ENCODE peak calls at places on chromosomes 2 and 18, in ten cellular contexts. R is HuH-7.5, K is lower leg skin, T is GF-D8, Y is nucleus accumbens, V is neural crest cell, G is renal cortical epithelial cell, S is GM12865, I is T follicular helper cell, B is OCI-M1. Z is an unnamed sample.

GRCh38 chr2:26018184-26018716 is 15.6 kb upstream of the RAB10 start:
- DNase-seq in R (peak), G (peak), Y (no peak), B (peak), I (no peak), T (peak), S (no peak), K (peak), V (no peak), Z (no peak)

GRCh38 chr18:62767321-62767720 is 52.0 kb downstream of the PHLPP1 start:
- DNase-seq in G (peak), B (no peak), R (no peak), K (no peak), T (no peak), S (no peak), Y (no peak), V (no peak), I (no peak), Z (no peak)

GRCh38 chr2:237361194-237361986 is 52.6 kb downstream of the COL6A3 start:
- DNase-seq in Y (no peak), K (no peak), B (no peak), V (no peak), T (no peak), S (no peak), R (no peak), I (no peak), G (no peak), Z (no peak)

GRCh38 chr18:73240899-73241298 is 373.1 kb upstream of the NETO1 start:
- DNase-seq in K (no peak), Y (no peak), R (no peak), B (no peak), V (no peak), S (no peak), T (no peak), I (no peak), G (no peak), Z (no peak)

GRCh38 chr2:136098441-136098840 is 19.5 kb downstream of the CXCR4 start:
- DNase-seq in R (no peak), S (no peak), I (no peak), G (no peak), V (no peak), B (no peak), T (peak), Y (no peak), K (no peak), Z (no peak)

GRCh38 chr2:234593636-234594035 is 96.8 kb upstream of the ARL4C start:
- DNase-seq in I (no peak), T (no peak), G (no peak), V (no peak), Y (no peak), R (no peak), K (no peak), S (no peak), B (no peak), Z (no peak)

GRCh38 chr2:240111253-240111652 is 24.9 kb downstream of the COPS9 start:
- DNase-seq in I (no peak), B (no peak), Y (no peak), K (no peak), T (no peak), V (no peak), S (no peak), G (no peak), R (no peak), Z (no peak)

GRCh38 chr2:231935207-231935524 is 9.0 kb upstream of the NPPC start:
- DNase-seq in R (no peak), Y (no peak), V (no peak), B (peak), S (no peak), I (no peak), K (no peak), G (no peak), T (no peak), Z (no peak)

GRCh38 chr2:44462934-44463849 is 101.4 kb downstream of the CAMKMT start:
- DNase-seq in G (no peak), R (no peak), S (no peak), Y (no peak), K (no peak), I (no peak), T (no peak), V (no peak), B (no peak), Z (no peak)

GRCh38 chr2:105294844-105295481 is 34.6 kb downstream of the TGFBRAP1 start:
- DNase-seq in K (no peak), R (peak), I (no peak), T (no peak), V (peak), Y (peak), B (peak), G (peak), S (peak), Z (peak)

GRCh38 chr2:95208101-95208500 is 780 bp downstream of the ZNF892 start:
- DNase-seq in K (no peak), T (no peak), R (no peak), Y (no peak), I (no peak), V (no peak), G (no peak), B (no peak), S (no peak), Z (no peak)

GRCh38 chr2:205681836-205682238 is 464 bp upstream of the NRP2 start:
- DNase-seq in I (no peak), R (no peak), K (no peak), S (peak), G (no peak), Y (no peak), T (no peak), B (no peak), V (no peak), Z (no peak)

GRCh38 chr2:159671047-159671446 is 41.3 kb upstream of the MARCHF7 start:
- DNase-seq in B (no peak), K (no peak), I (no peak), G (peak), V (no peak), T (no peak), S (no peak), R (no peak), Y (no peak), Z (no peak)

GRCh38 chr2:3608373-3609278 is 13.7 kb downstream of the COLEC11 start:
- DNase-seq in V (no peak), K (no peak), S (no peak), I (no peak), G (no peak), Y (no peak), T (no peak), R (no peak), B (no peak), Z (no peak)

GRCh38 chr2:169034256-169034655 is 3.1 kb upstream of the ABCB11 start:
- DNase-seq in I (no peak), V (no peak), R (no peak), Y (no peak), G (peak), B (peak), K (no peak), T (no peak), S (no peak), Z (no peak)

GRCh38 chr2:53568463-53568862 is 199.1 kb upstream of the CHAC2 start:
- DNase-seq in Y (no peak), K (no peak), B (peak), R (no peak), G (peak), V (no peak), I (no peak), S (peak), T (no peak), Z (no peak)

GRCh38 chr2:15769676-15770075 is 170.7 kb upstream of the MYCN start:
- DNase-seq in K (no peak), R (no peak), G (no peak), I (no peak), B (no peak), V (no peak), Y (no peak), T (no peak), S (no peak), Z (no peak)

GRCh38 chr2:179354739-179355537 is 90.3 kb upstream of the SESTD1 start:
- DNase-seq in I (no peak), B (peak), T (no peak), Y (no peak), S (no peak), K (no peak), V (no peak), G (peak), R (no peak), Z (no peak)

GRCh38 chr2:79993144-79993543 is 311.4 kb downstream of the LRRTM1 start:
- DNase-seq in T (peak), I (no peak), B (peak), S (no peak), R (no peak), G (peak), K (no peak), Y (no peak), V (no peak), Z (no peak)

GRCh38 chr18:73150199-73150598 is 282.4 kb upstream of the NETO1 start:
- DNase-seq in G (peak), B (peak), S (no peak), V (no peak), Y (no peak), T (no peak), K (no peak), I (no peak), R (no peak), Z (no peak)

GRCh38 chr2:45191972-45192371 is 182.7 kb upstream of the SIX2 start:
- DNase-seq in B (no peak), R (no peak), T (no peak), S (no peak), K (no peak), Y (no peak), I (no peak), G (no peak), V (no peak), Z (no peak)

GRCh38 chr2:216074794-216075193 is 6.8 kb downstream of the PECR start:
- DNase-seq in T (no peak), R (no peak), G (no peak), B (no peak), S (no peak), V (no peak), Y (no peak), K (no peak), I (no peak), Z (no peak)

GRCh38 chr2:26752636-26753035 is 11.4 kb upstream of the SLC35F6 start:
- DNase-seq in I (no peak), T (no peak), B (no peak), K (no peak), S (no peak), Y (no peak), G (no peak), V (no peak), R (no peak), Z (no peak)

GRCh38 chr2:186737737-186738508 is 44.1 kb downstream of the FAM171B start:
- DNase-seq in V (no peak), T (no peak), R (no peak), S (no peak), Y (no peak), B (no peak), G (no peak), I (no peak), K (no peak), Z (no peak)

GRCh38 chr2:99861376-99861760 is 281.0 kb downstream of the AFF3 start:
- DNase-seq in Y (no peak), K (no peak), T (peak), I (no peak), G (no peak), S (peak), R (no peak), B (peak), V (no peak), Z (no peak)

GRCh38 chr18:42141439-42141838 is 186.4 kb downstream of the PIK3C3 start:
- DNase-seq in S (no peak), K (no peak), G (no peak), V (no peak), R (no peak), B (peak), Y (no peak), T (no peak), I (no peak), Z (no peak)

GRCh38 chr2:234258562-234259141 is 208.2 kb downstream of the SPP2 start:
- DNase-seq in Y (no peak), I (no peak), S (no peak), B (no peak), T (no peak), G (no peak), V (no peak), R (no peak), K (no peak), Z (no peak)

GRCh38 chr2:173090291-173090877 is 14.7 kb downstream of the MAP3K20 start:
- DNase-seq in V (no peak), K (no peak), G (peak), R (no peak), T (no peak), I (no peak), S (no peak), Y (no peak), B (no peak), Z (no peak)

GRCh38 chr2:201680743-201681142 is 17.7 kb downstream of the MPP4 start:
- DNase-seq in V (peak), T (no peak), R (peak), B (peak), K (no peak), S (peak), G (no peak), Y (no peak), I (no peak), Z (no peak)

GRCh38 chr18:38174173-38174572 is 608.6 kb upstream of the CELF4 start:
- DNase-seq in B (no peak), R (no peak), S (no peak), G (no peak), K (no peak), T (no peak), I (no peak), Y (no peak), V (no peak), Z (no peak)

GRCh38 chr2:36450466-36451196 is 95.1 kb downstream of the CRIM1 start:
- DNase-seq in V (no peak), I (no peak), Y (no peak), G (peak), S (no peak), K (no peak), T (no peak), B (peak), R (no peak), Z (no peak)

GRCh38 chr2:2664989-2665833 is 334.1 kb upstream of the MYT1L start:
- DNase-seq in R (no peak), V (no peak), S (no peak), T (no peak), Y (no peak), G (peak), B (no peak), K (no peak), I (no peak), Z (no peak)

Z was measured in hippocampal formation.